ENCODE peak calls at places on chromosomes 12 and 14, in five cellular contexts. L is neuronal stem cell, E is GM23248, H is stomach, P is NCI-H748 treated with DMSO at 0.1 percent for 48 hours. J is an unnamed sample.

GRCh38 chr12:117202033-117202432 is 11.8 kb upstream of the FBXO21 start:
- DNase-seq in L (no peak), P (no peak), E (no peak), H (no peak), J (no peak)

GRCh38 chr12:101671157-101671791 is 26.2 kb upstream of the CHPT1 start:
- DNase-seq in P (no peak), L (no peak), E (no peak), H (peak), J (peak)

GRCh38 chr12:57165741-57166140 is 18.3 kb upstream of the LRP1-AS start:
- DNase-seq in P (no peak), E (peak), H (no peak), L (no peak), J (no peak)

GRCh38 chr12:14393736-14394135 is 28.3 kb downstream of the ATF7IP start:
- DNase-seq in E (peak), H (no peak), L (no peak), P (no peak), J (no peak)

GRCh38 chr14:63342381-63342780 is 23.6 kb upstream of the GPHB5 start:
- DNase-seq in L (no peak), E (peak), H (no peak), P (peak), J (no peak)

GRCh38 chr12:120692524-120693033 is 5.6 kb downstream of the MLEC start:
- DNase-seq in L (no peak), E (no peak), H (peak), P (no peak), J (no peak)

GRCh38 chr12:110254971-110255540 is 26.0 kb upstream of the ATP2A2 start:
- DNase-seq in P (no peak), H (no peak), L (no peak), E (no peak), J (no peak)

GRCh38 chr12:46608431-46609280 is 217.1 kb downstream of the SLC38A4 start:
- DNase-seq in P (no peak), L (no peak), H (no peak), E (peak), J (no peak)